ENCODE peak calls at places on chromosomes 1 and 21, in seven cellular contexts. One of them, this sample, is unnamed.
A peak's percentile ranks its signal among the peaks of the same experiment; 100 is the strongest.

GRCh38 chr1:218424528-218424927 is 79.4 kb downstream of the TGFB2 start:
- DNase-seq in tibial artery: no peak
- DNase-seq in activated CD4-positive, alpha-beta memory T cell treated with anti-CD3 and anti-CD28 coated beads, Interleukin-2, amount 10 ng/mL, durations not matched to agents 7 days and 5 days: no peak
- DNase-seq in naive thymus-derived CD8-positive, alpha-beta T cell: no peak
- DNase-seq in HFFc6: no peak
- DNase-seq in AML-193: no peak
- DNase-seq in right lobe of liver: no peak
- DNase-seq in this sample: no peak

GRCh38 chr1:108010581-108010980 is 45.6 kb upstream of the VAV3 start:
- DNase-seq in right lobe of liver: no peak
- DNase-seq in activated CD4-positive, alpha-beta memory T cell treated with anti-CD3 and anti-CD28 coated beads, Interleukin-2, amount 10 ng/mL, durations not matched to agents 7 days and 5 days: no peak
- DNase-seq in naive thymus-derived CD8-positive, alpha-beta T cell: no peak
- DNase-seq in AML-193: no peak
- DNase-seq in tibial artery: no peak
- DNase-seq in HFFc6: no peak
- DNase-seq in this sample: no peak

GRCh38 chr1:237736372-237737029 is 154.2 kb downstream of the ZP4 start:
- DNase-seq in HFFc6: no peak
- DNase-seq in AML-193: peak; percentile 10
- DNase-seq in activated CD4-positive, alpha-beta memory T cell treated with anti-CD3 and anti-CD28 coated beads, Interleukin-2, amount 10 ng/mL, durations not matched to agents 7 days and 5 days: peak; percentile 16
- DNase-seq in tibial artery: no peak
- DNase-seq in naive thymus-derived CD8-positive, alpha-beta T cell: peak; percentile 0
- DNase-seq in right lobe of liver: no peak
- DNase-seq in this sample: no peak

GRCh38 chr1:181115367-181115684 is 26.8 kb downstream of the IER5 start:
- DNase-seq in HFFc6: no peak
- DNase-seq in right lobe of liver: no peak
- DNase-seq in tibial artery: no peak
- DNase-seq in naive thymus-derived CD8-positive, alpha-beta T cell: no peak
- DNase-seq in activated CD4-positive, alpha-beta memory T cell treated with anti-CD3 and anti-CD28 coated beads, Interleukin-2, amount 10 ng/mL, durations not matched to agents 7 days and 5 days: no peak
- DNase-seq in AML-193: no peak
- DNase-seq in this sample: no peak

GRCh38 chr1:51699376-51699775 is 82.5 kb downstream of the OSBPL9 start:
- DNase-seq in activated CD4-positive, alpha-beta memory T cell treated with anti-CD3 and anti-CD28 coated beads, Interleukin-2, amount 10 ng/mL, durations not matched to agents 7 days and 5 days: no peak
- DNase-seq in tibial artery: no peak
- DNase-seq in AML-193: no peak
- DNase-seq in right lobe of liver: no peak
- DNase-seq in HFFc6: no peak
- DNase-seq in naive thymus-derived CD8-positive, alpha-beta T cell: no peak
- DNase-seq in this sample: no peak

GRCh38 chr1:19643602-19644419 is at the start of gene NBL1:
- DNase-seq in tibial artery: peak; percentile 72
- DNase-seq in activated CD4-positive, alpha-beta memory T cell treated with anti-CD3 and anti-CD28 coated beads, Interleukin-2, amount 10 ng/mL, durations not matched to agents 7 days and 5 days: peak; percentile 77
- DNase-seq in HFFc6: peak; percentile 36
- DNase-seq in right lobe of liver: no peak
- DNase-seq in naive thymus-derived CD8-positive, alpha-beta T cell: peak; percentile 75
- DNase-seq in AML-193: no peak
- DNase-seq in this sample: peak; percentile 81

GRCh38 chr1:92877792-92878191 is 46.0 kb downstream of the RPL5 start:
- DNase-seq in tibial artery: no peak
- DNase-seq in AML-193: no peak
- DNase-seq in naive thymus-derived CD8-positive, alpha-beta T cell: no peak
- DNase-seq in HFFc6: no peak
- DNase-seq in activated CD4-positive, alpha-beta memory T cell treated with anti-CD3 and anti-CD28 coated beads, Interleukin-2, amount 10 ng/mL, durations not matched to agents 7 days and 5 days: no peak
- DNase-seq in right lobe of liver: no peak
- DNase-seq in this sample: no peak

GRCh38 chr1:207868769-207869721 is 41.9 kb downstream of the CD34 start:
- DNase-seq in HFFc6: peak; percentile 65
- DNase-seq in AML-193: peak; percentile 28
- DNase-seq in naive thymus-derived CD8-positive, alpha-beta T cell: peak; percentile 59
- DNase-seq in right lobe of liver: peak; percentile 79
- DNase-seq in activated CD4-positive, alpha-beta memory T cell treated with anti-CD3 and anti-CD28 coated beads, Interleukin-2, amount 10 ng/mL, durations not matched to agents 7 days and 5 days: peak; percentile 76
- DNase-seq in tibial artery: peak; percentile 75
- DNase-seq in this sample: no peak

GRCh38 chr1:50977575-50978143 is 7.6 kb downstream of the CDKN2C start:
- DNase-seq in activated CD4-positive, alpha-beta memory T cell treated with anti-CD3 and anti-CD28 coated beads, Interleukin-2, amount 10 ng/mL, durations not matched to agents 7 days and 5 days: peak; percentile 27
- DNase-seq in AML-193: no peak
- DNase-seq in tibial artery: peak; percentile 48
- DNase-seq in naive thymus-derived CD8-positive, alpha-beta T cell: no peak
- DNase-seq in right lobe of liver: peak; percentile 74
- DNase-seq in HFFc6: peak; percentile 38
- DNase-seq in this sample: peak; percentile 74

GRCh38 chr1:178899402-178899801 is 28.5 kb upstream of the ANGPTL1 start:
- DNase-seq in right lobe of liver: no peak
- DNase-seq in tibial artery: no peak
- DNase-seq in naive thymus-derived CD8-positive, alpha-beta T cell: no peak
- DNase-seq in HFFc6: no peak
- DNase-seq in AML-193: no peak
- DNase-seq in activated CD4-positive, alpha-beta memory T cell treated with anti-CD3 and anti-CD28 coated beads, Interleukin-2, amount 10 ng/mL, durations not matched to agents 7 days and 5 days: no peak
- DNase-seq in this sample: no peak

GRCh38 chr1:47941609-47942237 is 55.5 kb downstream of the TRABD2B start:
- DNase-seq in tibial artery: no peak
- DNase-seq in right lobe of liver: no peak
- DNase-seq in activated CD4-positive, alpha-beta memory T cell treated with anti-CD3 and anti-CD28 coated beads, Interleukin-2, amount 10 ng/mL, durations not matched to agents 7 days and 5 days: no peak
- DNase-seq in AML-193: no peak
- DNase-seq in naive thymus-derived CD8-positive, alpha-beta T cell: no peak
- DNase-seq in HFFc6: no peak
- DNase-seq in this sample: no peak

GRCh38 chr1:19070197-19070651 is 113.7 kb upstream of the IFFO2 start:
- DNase-seq in activated CD4-positive, alpha-beta memory T cell treated with anti-CD3 and anti-CD28 coated beads, Interleukin-2, amount 10 ng/mL, durations not matched to agents 7 days and 5 days: no peak
- DNase-seq in HFFc6: no peak
- DNase-seq in naive thymus-derived CD8-positive, alpha-beta T cell: no peak
- DNase-seq in AML-193: no peak
- DNase-seq in right lobe of liver: peak; percentile 68
- DNase-seq in tibial artery: no peak
- DNase-seq in this sample: no peak

GRCh38 chr1:2497891-2498290 is 21.8 kb downstream of the PLCH2 start:
- DNase-seq in right lobe of liver: no peak
- DNase-seq in AML-193: no peak
- DNase-seq in HFFc6: no peak
- DNase-seq in naive thymus-derived CD8-positive, alpha-beta T cell: no peak
- DNase-seq in tibial artery: no peak
- DNase-seq in activated CD4-positive, alpha-beta memory T cell treated with anti-CD3 and anti-CD28 coated beads, Interleukin-2, amount 10 ng/mL, durations not matched to agents 7 days and 5 days: no peak
- DNase-seq in this sample: no peak

GRCh38 chr1:65172936-65173335 is 24.9 kb downstream of the AK4 start:
- DNase-seq in activated CD4-positive, alpha-beta memory T cell treated with anti-CD3 and anti-CD28 coated beads, Interleukin-2, amount 10 ng/mL, durations not matched to agents 7 days and 5 days: no peak
- DNase-seq in naive thymus-derived CD8-positive, alpha-beta T cell: no peak
- DNase-seq in tibial artery: no peak
- DNase-seq in AML-193: no peak
- DNase-seq in right lobe of liver: no peak
- DNase-seq in HFFc6: no peak
- DNase-seq in this sample: no peak

GRCh38 chr1:227808566-227808965 is 6.9 kb upstream of the PRSS38 start:
- DNase-seq in naive thymus-derived CD8-positive, alpha-beta T cell: no peak
- DNase-seq in tibial artery: no peak
- DNase-seq in activated CD4-positive, alpha-beta memory T cell treated with anti-CD3 and anti-CD28 coated beads, Interleukin-2, amount 10 ng/mL, durations not matched to agents 7 days and 5 days: no peak
- DNase-seq in AML-193: no peak
- DNase-seq in HFFc6: no peak
- DNase-seq in right lobe of liver: no peak
- DNase-seq in this sample: no peak

GRCh38 chr1:100162881-100163280 is 15.2 kb downstream of the LRRC39 start:
- DNase-seq in naive thymus-derived CD8-positive, alpha-beta T cell: no peak
- DNase-seq in activated CD4-positive, alpha-beta memory T cell treated with anti-CD3 and anti-CD28 coated beads, Interleukin-2, amount 10 ng/mL, durations not matched to agents 7 days and 5 days: no peak
- DNase-seq in right lobe of liver: no peak
- DNase-seq in AML-193: no peak
- DNase-seq in tibial artery: no peak
- DNase-seq in HFFc6: no peak
- DNase-seq in this sample: no peak

GRCh38 chr1:224539971-224540370 is 76.1 kb upstream of the CNIH3 start:
- DNase-seq in activated CD4-positive, alpha-beta memory T cell treated with anti-CD3 and anti-CD28 coated beads, Interleukin-2, amount 10 ng/mL, durations not matched to agents 7 days and 5 days: no peak
- DNase-seq in tibial artery: no peak
- DNase-seq in HFFc6: no peak
- DNase-seq in AML-193: peak; percentile 21
- DNase-seq in naive thymus-derived CD8-positive, alpha-beta T cell: no peak
- DNase-seq in right lobe of liver: no peak
- DNase-seq in this sample: no peak

GRCh38 chr1:94803517-94804441 is 16.4 kb upstream of the SLC44A3 start:
- DNase-seq in activated CD4-positive, alpha-beta memory T cell treated with anti-CD3 and anti-CD28 coated beads, Interleukin-2, amount 10 ng/mL, durations not matched to agents 7 days and 5 days: no peak
- DNase-seq in naive thymus-derived CD8-positive, alpha-beta T cell: no peak
- DNase-seq in AML-193: no peak
- DNase-seq in right lobe of liver: no peak
- DNase-seq in HFFc6: no peak
- DNase-seq in tibial artery: no peak
- DNase-seq in this sample: no peak

GRCh38 chr1:48017716-48018115 is 20.5 kb upstream of the TRABD2B start:
- DNase-seq in right lobe of liver: peak; percentile 5
- DNase-seq in naive thymus-derived CD8-positive, alpha-beta T cell: no peak
- DNase-seq in activated CD4-positive, alpha-beta memory T cell treated with anti-CD3 and anti-CD28 coated beads, Interleukin-2, amount 10 ng/mL, durations not matched to agents 7 days and 5 days: no peak
- DNase-seq in AML-193: no peak
- DNase-seq in tibial artery: no peak
- DNase-seq in HFFc6: no peak
- DNase-seq in this sample: no peak

GRCh38 chr21:15397258-15397657 is 332.5 kb upstream of the NRIP1 start:
- DNase-seq in naive thymus-derived CD8-positive, alpha-beta T cell: no peak
- DNase-seq in HFFc6: no peak
- DNase-seq in AML-193: no peak
- DNase-seq in right lobe of liver: no peak
- DNase-seq in tibial artery: no peak
- DNase-seq in activated CD4-positive, alpha-beta memory T cell treated with anti-CD3 and anti-CD28 coated beads, Interleukin-2, amount 10 ng/mL, durations not matched to agents 7 days and 5 days: no peak
- DNase-seq in this sample: no peak

GRCh38 chr1:160058087-160058486 is 11.9 kb downstream of the KCNJ10 start:
- DNase-seq in right lobe of liver: no peak
- DNase-seq in tibial artery: no peak
- DNase-seq in AML-193: no peak
- DNase-seq in naive thymus-derived CD8-positive, alpha-beta T cell: no peak
- DNase-seq in activated CD4-positive, alpha-beta memory T cell treated with anti-CD3 and anti-CD28 coated beads, Interleukin-2, amount 10 ng/mL, durations not matched to agents 7 days and 5 days: no peak
- DNase-seq in HFFc6: no peak
- DNase-seq in this sample: no peak

GRCh38 chr1:61953076-61953789 is 211.0 kb downstream of the PATJ start:
- DNase-seq in tibial artery: no peak
- DNase-seq in AML-193: no peak
- DNase-seq in activated CD4-positive, alpha-beta memory T cell treated with anti-CD3 and anti-CD28 coated beads, Interleukin-2, amount 10 ng/mL, durations not matched to agents 7 days and 5 days: no peak
- DNase-seq in naive thymus-derived CD8-positive, alpha-beta T cell: no peak
- DNase-seq in right lobe of liver: no peak
- DNase-seq in HFFc6: no peak
- DNase-seq in this sample: no peak

This sample was measured in ascending aorta.